ENCODE peak calls at places on chromosome 5, in seven cellular contexts. U is adrenal gland; K is HCT116; J is foreskin fibroblast; X is lower leg skin; A is fibroblast of pulmonary artery; G is CD4-positive, alpha-beta T cell. P is an unnamed sample.

GRCh38 chr5:74400067-74400466 is 240.5 kb downstream of the ENC1 start:
- DNase-seq in U (peak), K (no peak), J (no peak), X (no peak), A (no peak), G (no peak), P (no peak)

GRCh38 chr5:25357605-25358004 is 712.8 kb upstream of the CDH10 start:
- DNase-seq in U (no peak), K (no peak), J (no peak), X (no peak), A (no peak), G (no peak), P (no peak)

GRCh38 chr5:172939045-172939444 is 20.2 kb upstream of the RPL26L1 start:
- DNase-seq in U (peak), K (peak), J (peak), X (no peak), A (peak), G (no peak), P (no peak)

GRCh38 chr5:174273325-174273724 is 227.8 kb downstream of the NSG2 start:
- DNase-seq in U (no peak), K (no peak), J (no peak), X (no peak), A (no peak), G (no peak), P (no peak)

GRCh38 chr5:125272364-125272763 is 525.9 kb upstream of the ZNF608 start:
- DNase-seq in U (no peak), K (no peak), J (no peak), X (no peak), A (no peak), G (no peak), P (no peak)

GRCh38 chr5:150641006-150641570 is 628 bp downstream of the SYNPO start:
- DNase-seq in U (peak), K (no peak), J (peak), X (no peak), A (peak), G (no peak), P (peak)

GRCh38 chr5:79200573-79201183 is 35.3 kb upstream of the JMY start:
- DNase-seq in U (no peak), K (no peak), J (peak), X (no peak), A (peak), G (no peak), P (no peak)

GRCh38 chr5:96852769-96853168 is 23.5 kb upstream of the ERAP2 start:
- DNase-seq in U (no peak), K (no peak), J (peak), X (no peak), A (no peak), G (no peak), P (no peak)

GRCh38 chr5:17221843-17222614 is 4.6 kb downstream of the BASP1 start:
- DNase-seq in U (no peak), K (no peak), J (no peak), X (no peak), A (peak), G (no peak), P (no peak)

GRCh38 chr5:126777257-126777973 is 479 bp downstream of the LMNB1 start:
- DNase-seq in U (peak), K (no peak), J (peak), X (peak), A (peak), G (peak), P (peak)
- TF ChIP-seq CTCF in U (no peak), K (no peak), J (peak), X (no peak), A (no peak), G (no peak), P (peak)

GRCh38 chr5:6322163-6322713 is 56.1 kb downstream of the MED10 start:
- DNase-seq in U (no peak), K (no peak), J (no peak), X (no peak), A (no peak), G (no peak), P (no peak)

GRCh38 chr5:6315580-6315979 is 62.8 kb downstream of the MED10 start:
- DNase-seq in U (no peak), K (no peak), J (no peak), X (no peak), A (no peak), G (no peak), P (no peak)

GRCh38 chr5:6317133-6317532 is 61.2 kb downstream of the MED10 start:
- DNase-seq in U (no peak), K (no peak), J (no peak), X (no peak), A (no peak), G (no peak), P (no peak)

GRCh38 chr5:6321078-6321477 is 57.3 kb downstream of the MED10 start:
- DNase-seq in U (no peak), K (no peak), J (no peak), X (no peak), A (no peak), G (no peak), P (no peak)

DNA sequence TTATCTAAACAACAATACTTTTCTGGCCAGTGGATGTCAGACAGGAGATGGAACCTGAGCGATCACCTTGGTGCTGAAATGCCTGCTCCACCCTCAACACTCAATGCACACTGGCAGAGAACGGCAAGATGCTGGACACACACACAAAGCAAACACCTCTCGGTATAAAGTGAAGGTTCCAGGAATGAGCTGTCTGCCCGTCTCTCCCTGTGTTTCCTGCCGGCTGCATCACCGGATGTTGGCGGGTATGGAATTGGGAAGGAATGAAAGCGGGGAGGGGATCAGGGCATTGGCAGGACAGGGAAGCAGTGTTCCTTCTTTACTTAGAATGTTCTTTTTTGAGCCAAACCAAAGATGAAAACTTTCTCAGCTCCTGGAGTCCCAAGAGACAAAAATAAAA is 59.2 kb downstream of the MED10 start:
- DNase-seq in U (no peak), K (no peak), J (no peak), X (no peak), A (no peak), G (no peak), P (no peak)
- TF ChIP-seq CTCF in U (no peak), K (no peak), J (no peak), X (no peak), A (no peak), G (no peak), P (no peak)

GRCh38 chr5:72177538-72177937 is 70.3 kb downstream of the MAP1B start:
- DNase-seq in U (no peak), K (no peak), J (no peak), X (no peak), A (no peak), G (no peak), P (no peak)
- TF ChIP-seq CTCF in U (no peak), K (no peak), J (no peak), X (no peak), A (no peak), G (no peak), P (no peak)

DNA sequence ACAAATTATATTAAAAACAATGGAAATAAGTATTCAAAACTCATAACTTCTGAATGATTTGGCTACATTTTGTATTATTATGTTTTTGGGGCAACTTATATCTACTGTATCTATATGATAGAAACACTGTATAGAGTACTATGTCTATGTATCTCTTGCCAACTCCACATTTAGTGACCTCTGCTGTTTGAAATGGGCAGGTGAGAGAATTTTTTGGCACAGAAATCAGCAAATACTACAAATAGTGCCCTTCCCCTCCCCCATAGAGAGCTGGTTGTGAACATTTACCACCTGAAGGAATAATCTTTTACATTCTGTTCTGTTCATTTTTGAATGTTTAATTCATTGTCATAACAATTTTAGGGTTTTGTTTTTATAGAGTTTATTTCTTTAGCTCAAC is 545.3 kb downstream of the PDE4D start:
- DNase-seq in U (no peak), K (no peak), J (no peak), X (no peak), A (no peak), G (no peak), P (peak)
- TF ChIP-seq CTCF in U (no peak), K (no peak), J (no peak), X (no peak), A (no peak), G (no peak), P (no peak)

DNA sequence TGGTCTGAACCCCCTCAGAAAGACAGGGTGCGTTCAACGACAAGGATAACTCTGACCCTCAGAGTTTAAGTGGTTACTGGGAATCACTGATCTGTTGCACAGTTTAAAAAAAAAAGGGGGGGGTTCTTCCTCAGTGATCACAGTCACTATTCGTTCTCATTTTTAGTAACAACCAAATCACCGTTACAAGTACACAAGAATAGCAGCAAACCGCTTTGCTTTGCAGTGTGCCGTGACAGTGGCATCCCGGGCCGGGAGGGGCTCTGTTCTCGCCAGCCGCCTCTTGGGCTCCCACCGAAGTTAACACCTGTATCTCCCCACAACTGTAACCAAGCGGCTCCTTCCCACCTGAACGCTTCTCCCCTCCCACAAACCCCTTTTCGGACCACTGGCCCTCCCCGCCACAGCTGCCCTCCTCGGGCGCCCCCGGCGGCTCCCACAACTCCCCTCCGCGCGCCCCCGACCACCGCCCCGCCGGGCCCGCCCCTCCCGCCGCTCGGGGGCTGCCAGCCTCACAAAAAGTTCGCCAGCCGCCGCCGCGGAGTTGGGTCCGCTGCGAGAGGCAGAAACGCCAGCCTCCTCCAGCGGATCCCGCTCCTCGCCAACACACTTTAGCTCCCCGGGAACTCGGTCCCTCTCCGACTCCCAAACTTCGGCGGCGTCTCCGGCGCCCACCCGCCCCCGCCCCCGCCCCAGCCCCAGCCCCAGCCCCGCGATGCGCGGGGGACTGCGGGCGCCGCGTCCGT is 1.2 kb downstream of the SSBP2 start:
- DNase-seq in U (peak), K (no peak), J (peak), X (peak), A (peak), G (peak), P (no peak)
- TF ChIP-seq CTCF in U (no peak), K (no peak), J (no peak), X (no peak), A (no peak), G (no peak), P (no peak)

GRCh38 chr5:31232273-31232888 is 38.9 kb downstream of the CDH6 start:
- DNase-seq in U (peak), K (peak), J (peak), X (no peak), A (peak), G (no peak), P (peak)
- TF ChIP-seq CTCF in U (peak), K (peak), J (peak), X (no peak), A (peak), G (no peak), P (peak)

P was measured in bronchial epithelial cell.